ENCODE peak calls at places on chromosomes 11 and 22, in four cellular contexts. I is H1, T is SK-N-SH, S is K562. A is an unnamed sample.

GRCh38 chr11:73195191-73196007 is 22.7 kb upstream of the P2RY2 start:
- DNase-seq in I (no peak), T (no peak), S (no peak), A (no peak)

GRCh38 chr22:40753114-40753513 is 66.0 kb downstream of the SLC25A17 start:
- DNase-seq in I (no peak), T (no peak), S (no peak), A (no peak)

GRCh38 chr22:33083212-33083611 is 25.0 kb upstream of the SYN3 start:
- DNase-seq in I (no peak), T (no peak), S (no peak), A (peak)

GRCh38 chr11:65112551-65113360 is 1.1 kb downstream of the TM7SF2 start:
- DNase-seq in I (peak), T (peak), S (peak), A (no peak)

GRCh38 chr11:32892355-32893090 is at the start of gene QSER1:
- DNase-seq in I (peak), T (peak), S (peak), A (no peak)

GRCh38 chr11:66085071-66085470 is 15.0 kb downstream of the PACS1 start:
- DNase-seq in I (no peak), T (no peak), S (no peak), A (no peak)

GRCh38 chr11:117126223-117126965 is 17.7 kb upstream of the PAFAH1B2 start:
- DNase-seq in I (no peak), T (no peak), S (no peak), A (no peak)

GRCh38 chr11:128732471-128733277 is 38.8 kb downstream of the FLI1 start:
- DNase-seq in I (no peak), T (no peak), S (no peak), A (peak)

GRCh38 chr11:12280838-12281565 is 96.4 kb upstream of the PARVA start:
- DNase-seq in I (peak), T (peak), S (no peak), A (no peak)

GRCh38 chr11:78168539-78169477 is 19.6 kb downstream of the KCTD21 start:
- DNase-seq in I (no peak), T (peak), S (no peak), A (no peak)

GRCh38 chr11:67483901-67484665 is 1.3 kb downstream of the AIP start:
- DNase-seq in I (no peak), T (no peak), S (no peak), A (no peak)

GRCh38 chr11:10917802-10918201 is 59.9 kb upstream of the ZBED5 start:
- DNase-seq in I (no peak), T (no peak), S (no peak), A (no peak)

GRCh38 chr22:46129390-46130041 is 20.8 kb upstream of the PPARA start:
- DNase-seq in I (no peak), T (no peak), S (no peak), A (no peak)

GRCh38 chr11:12454782-12455181 is 77.4 kb downstream of the PARVA start:
- DNase-seq in I (no peak), T (no peak), S (no peak), A (no peak)

GRCh38 chr11:128472128-128473110 is 114.9 kb downstream of the ETS1 start:
- DNase-seq in I (no peak), T (no peak), S (no peak), A (peak)

GRCh38 chr11:86176165-86176884 is 68.2 kb upstream of the EED start:
- DNase-seq in I (no peak), T (no peak), S (peak), A (no peak)

GRCh38 chr22:27512283-27512761 is 289.2 kb downstream of the MN1 start:
- DNase-seq in I (no peak), T (no peak), S (no peak), A (no peak)

GRCh38 chr11:77154381-77155081 is 26.5 kb downstream of the MYO7A start:
- DNase-seq in I (no peak), T (no peak), S (no peak), A (no peak)

GRCh38 chr11:103358251-103358650 is 249.0 kb downstream of the DYNC2H1 start:
- DNase-seq in I (no peak), T (no peak), S (no peak), A (no peak)

GRCh38 chr11:6646040-6646439 is 9.6 kb downstream of the DCHS1 start:
- DNase-seq in I (no peak), T (no peak), S (peak), A (no peak)

GRCh38 chr11:134466035-134466908 is 54.2 kb upstream of the B3GAT1 start:
- DNase-seq in I (peak), T (no peak), S (no peak), A (no peak)

GRCh38 chr11:86303257-86303656 is 1.2 kb downstream of the HIKESHI start:
- DNase-seq in I (no peak), T (no peak), S (no peak), A (no peak)

DNA sequence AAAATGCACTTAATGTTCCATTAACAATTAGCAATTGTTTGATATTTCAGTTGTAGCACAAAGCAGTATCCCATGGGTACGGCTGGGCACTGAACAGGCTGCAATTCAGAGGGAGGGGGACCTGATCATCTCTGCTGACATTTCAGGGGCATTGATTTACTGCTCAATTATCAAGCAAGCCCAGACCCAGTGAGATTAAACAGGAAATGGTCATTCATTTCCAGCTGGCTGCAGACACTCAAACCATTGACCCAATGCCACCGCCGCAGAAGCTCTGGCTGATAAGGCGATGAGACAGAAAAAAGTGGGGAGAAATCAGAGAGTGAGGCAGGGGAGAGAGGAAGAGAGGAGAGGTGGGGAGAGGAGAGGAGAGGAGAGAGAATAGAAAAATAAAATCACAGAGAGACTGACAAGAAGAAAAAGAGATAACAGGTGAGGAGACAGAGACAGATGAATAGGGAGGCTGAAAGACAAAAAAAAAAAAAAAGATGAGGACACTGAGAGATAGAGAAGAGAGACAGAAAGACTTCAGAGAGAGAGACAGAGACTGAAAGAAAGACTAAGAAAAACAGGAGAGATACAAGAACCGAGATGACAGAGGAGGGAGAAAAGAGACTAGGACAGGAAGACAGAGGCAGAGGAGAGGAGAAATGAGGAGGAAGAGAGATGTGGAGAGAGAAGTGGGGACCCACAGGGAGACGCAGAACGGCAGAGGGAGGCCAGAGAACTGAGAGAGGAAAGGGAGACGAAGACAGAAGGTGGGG is 962 bp downstream of the GPR83 start:
- DNase-seq in I (no peak), T (peak), S (no peak), A (no peak)
- H2AFZ ChIP-seq in I (peak), T (no peak), S (no peak), A (no peak)

GRCh38 chr11:61968758-61969390 is 1.4 kb upstream of the FTH1 start:
- DNase-seq in I (no peak), T (no peak), S (no peak), A (no peak)
- TF ChIP-seq NRF1 in I (no peak), T (no peak), S (no peak), A (no peak)

DNA sequence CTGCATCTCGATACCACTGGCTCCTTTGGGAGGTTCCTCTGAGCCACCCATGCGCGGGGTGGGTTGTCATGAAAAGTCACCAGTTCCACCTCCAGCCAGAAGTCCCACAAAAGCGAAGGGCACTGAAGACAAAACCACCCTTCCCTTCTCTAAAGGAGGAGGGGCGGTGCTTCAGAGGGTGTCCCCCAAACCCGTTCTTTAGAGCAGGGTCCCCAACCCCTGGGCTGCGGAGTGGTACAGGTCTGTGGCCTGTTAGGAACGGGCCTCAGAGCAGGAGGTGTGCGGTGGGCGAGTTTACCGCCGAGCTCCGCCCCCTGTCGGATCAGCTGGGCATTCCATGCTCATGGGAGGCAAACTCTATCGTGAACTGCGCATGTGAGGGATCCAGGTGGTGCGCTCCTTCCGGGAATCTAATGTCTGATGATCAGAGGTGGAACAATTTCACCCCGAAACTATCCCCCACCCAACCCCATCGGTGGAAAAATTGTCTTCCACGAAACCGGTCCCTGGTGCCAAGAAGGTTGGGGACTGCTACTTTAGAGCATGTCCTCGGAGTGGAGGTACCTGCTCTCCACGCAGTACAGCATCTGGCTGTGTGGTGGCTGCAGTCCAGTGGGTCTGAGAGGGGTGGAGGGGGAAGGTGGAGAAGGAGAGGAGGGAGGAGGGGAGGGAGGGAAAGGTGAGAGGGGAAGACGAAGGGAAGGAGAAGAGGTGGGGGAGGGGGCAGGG is 72.9 kb upstream of the SEPTIN5 start:
- DNase-seq in I (peak), T (peak), S (peak), A (no peak)
- H2AFZ ChIP-seq in I (peak), T (no peak), S (peak), A (no peak)

DNA sequence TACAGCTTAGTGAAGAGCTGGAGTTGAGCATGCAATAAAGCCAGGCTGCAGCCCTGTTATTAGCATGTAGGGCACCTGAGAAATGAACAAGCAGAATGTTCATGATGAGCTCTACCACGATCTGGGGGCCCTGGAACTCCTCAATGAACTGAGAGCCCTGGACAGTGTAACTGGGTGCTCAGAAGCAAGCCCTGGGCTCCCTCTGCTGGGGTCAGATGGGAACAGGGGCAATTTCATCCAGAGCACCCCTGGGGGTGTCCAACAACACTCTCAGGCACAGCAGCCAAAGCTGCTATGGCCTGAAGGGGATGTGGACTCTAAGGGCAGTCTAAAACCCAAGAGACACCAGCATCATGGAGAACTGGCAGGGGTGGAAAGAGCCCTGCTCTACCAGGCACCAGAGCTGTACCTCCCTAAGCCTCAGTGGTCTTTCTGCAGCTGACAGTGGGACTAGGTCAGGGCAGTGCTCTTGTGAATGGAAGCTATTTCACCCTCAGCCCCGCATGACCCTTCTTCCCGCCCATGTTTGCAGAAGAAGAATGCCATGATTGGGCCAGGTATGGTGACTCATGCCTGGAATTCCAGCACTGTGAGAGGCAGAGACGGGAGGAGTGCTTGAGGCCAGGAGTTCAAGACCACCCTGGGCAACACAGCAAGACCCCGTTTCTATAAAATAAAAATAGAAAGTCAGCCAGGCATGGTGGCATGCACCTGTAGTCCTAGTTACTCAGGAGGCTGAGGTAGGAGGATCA is 28.9 kb downstream of the THOC5 start:
- DNase-seq in I (peak), T (peak), S (peak), A (no peak)
- TF ChIP-seq NRF1 in I (no peak), T (no peak), S (no peak), A (no peak)

GRCh38 chr11:82924522-82925224 is 23.1 kb downstream of the DDIAS start:
- DNase-seq in I (no peak), T (no peak), S (no peak), A (no peak)
- H2AFZ ChIP-seq in I (no peak), T (no peak), S (no peak), A (no peak)